ENCODE peak calls at places on chromosomes 5 and 9, in eight cellular contexts. One of them, this sample, is unnamed. For H3K27me3, the result is how much of the 10 kb centered on the place peaks cover.

GRCh38 chr5:8227114-8227513 is 358.2 kb downstream of the MTRR start:
- DNase-seq in IMR-90: no peak
- DNase-seq in heart left ventricle: no peak
- DNase-seq in stomach: no peak
- DNase-seq in tibial artery: no peak
- DNase-seq in body of pancreas: no peak
- DNase-seq in suprapubic skin: no peak
- DNase-seq in Karpas-422: peak
- DNase-seq in this sample: no peak

GRCh38 chr9:93020151-93020550 is 38.4 kb upstream of the SUSD3 start:
- DNase-seq in IMR-90: no peak
- DNase-seq in tibial artery: peak
- DNase-seq in stomach: no peak
- DNase-seq in suprapubic skin: peak
- DNase-seq in Karpas-422: no peak
- DNase-seq in heart left ventricle: no peak
- DNase-seq in body of pancreas: no peak
- DNase-seq in this sample: no peak

GRCh38 chr9:37679649-37680402 is 29.1 kb downstream of the FRMPD1 start:
- DNase-seq in Karpas-422: no peak
- DNase-seq in stomach: no peak
- DNase-seq in heart left ventricle: no peak
- DNase-seq in tibial artery: no peak
- DNase-seq in IMR-90: no peak
- DNase-seq in suprapubic skin: no peak
- DNase-seq in body of pancreas: no peak
- DNase-seq in this sample: no peak

GRCh38 chr9:106718996-106719395 is 144.0 kb upstream of the ZNF462 start:
- DNase-seq in body of pancreas: no peak
- DNase-seq in suprapubic skin: no peak
- DNase-seq in IMR-90: peak
- DNase-seq in heart left ventricle: no peak
- DNase-seq in tibial artery: no peak
- DNase-seq in stomach: no peak
- DNase-seq in Karpas-422: no peak
- DNase-seq in this sample: no peak

GRCh38 chr5:81854915-81855314 is 104.0 kb upstream of the SSBP2 start:
- DNase-seq in stomach: no peak
- DNase-seq in tibial artery: no peak
- DNase-seq in body of pancreas: no peak
- DNase-seq in Karpas-422: no peak
- DNase-seq in suprapubic skin: no peak
- DNase-seq in IMR-90: no peak
- DNase-seq in heart left ventricle: no peak
- DNase-seq in this sample: no peak

GRCh38 chr5:72619251-72619650 is 112.0 kb upstream of the ZNF366 start:
- DNase-seq in suprapubic skin: no peak
- DNase-seq in IMR-90: no peak
- DNase-seq in body of pancreas: no peak
- DNase-seq in tibial artery: no peak
- DNase-seq in Karpas-422: no peak
- DNase-seq in stomach: no peak
- DNase-seq in heart left ventricle: no peak
- DNase-seq in this sample: no peak

GRCh38 chr5:123273984-123274383 is 149.2 kb downstream of the CEP120 start:
- DNase-seq in stomach: no peak
- DNase-seq in heart left ventricle: no peak
- DNase-seq in body of pancreas: no peak
- DNase-seq in Karpas-422: no peak
- DNase-seq in IMR-90: no peak
- DNase-seq in tibial artery: no peak
- DNase-seq in suprapubic skin: no peak
- DNase-seq in this sample: no peak

GRCh38 chr5:106600803-106601202 is 1069.9 kb downstream of the EFNA5 start:
- DNase-seq in stomach: no peak
- DNase-seq in tibial artery: no peak
- DNase-seq in suprapubic skin: no peak
- DNase-seq in IMR-90: no peak
- DNase-seq in body of pancreas: no peak
- DNase-seq in heart left ventricle: no peak
- DNase-seq in Karpas-422: no peak
- DNase-seq in this sample: no peak

GRCh38 chr9:132006657-132007370 is 72.9 kb downstream of the MED27 start:
- DNase-seq in tibial artery: no peak
- DNase-seq in IMR-90: peak
- DNase-seq in Karpas-422: no peak
- DNase-seq in body of pancreas: no peak
- DNase-seq in suprapubic skin: no peak
- DNase-seq in heart left ventricle: no peak
- DNase-seq in stomach: no peak
- DNase-seq in this sample: no peak

GRCh38 chr9:5518061-5518936 is 8.0 kb downstream of the PDCD1LG2 start:
- DNase-seq in body of pancreas: no peak
- DNase-seq in IMR-90: no peak
- DNase-seq in Karpas-422: no peak
- DNase-seq in suprapubic skin: no peak
- DNase-seq in tibial artery: no peak
- DNase-seq in heart left ventricle: no peak
- DNase-seq in stomach: no peak
- DNase-seq in this sample: no peak

GRCh38 chr5:155772009-155772662 is 554.8 kb upstream of the SGCD start:
- DNase-seq in stomach: no peak
- DNase-seq in body of pancreas: no peak
- DNase-seq in heart left ventricle: no peak
- DNase-seq in IMR-90: no peak
- DNase-seq in tibial artery: no peak
- DNase-seq in Karpas-422: no peak
- DNase-seq in suprapubic skin: no peak
- DNase-seq in this sample: no peak

GRCh38 chr5:132297211-132297940 is 3.2 kb downstream of the SLC22A4 start:
- DNase-seq in Karpas-422: no peak
- DNase-seq in heart left ventricle: no peak
- DNase-seq in tibial artery: no peak
- DNase-seq in suprapubic skin: no peak
- DNase-seq in stomach: no peak
- DNase-seq in IMR-90: no peak
- DNase-seq in body of pancreas: no peak
- DNase-seq in this sample: no peak

GRCh38 chr5:172868436-172868923 is 34.4 kb downstream of the ERGIC1 start:
- DNase-seq in heart left ventricle: no peak
- DNase-seq in body of pancreas: no peak
- DNase-seq in tibial artery: no peak
- DNase-seq in IMR-90: peak
- DNase-seq in stomach: no peak
- DNase-seq in suprapubic skin: no peak
- DNase-seq in Karpas-422: no peak
- DNase-seq in this sample: no peak

GRCh38 chr5:105168806-105169205 is 1606.2 kb upstream of the NUDT12 start:
- DNase-seq in tibial artery: no peak
- DNase-seq in Karpas-422: no peak
- DNase-seq in suprapubic skin: no peak
- DNase-seq in body of pancreas: no peak
- DNase-seq in stomach: no peak
- DNase-seq in heart left ventricle: no peak
- DNase-seq in IMR-90: no peak
- DNase-seq in this sample: no peak

GRCh38 chr5:57937025-57937424 is 454.4 kb upstream of the ACTBL2 start:
- DNase-seq in suprapubic skin: no peak
- DNase-seq in IMR-90: peak
- DNase-seq in heart left ventricle: no peak
- DNase-seq in stomach: no peak
- DNase-seq in tibial artery: no peak
- DNase-seq in Karpas-422: no peak
- DNase-seq in body of pancreas: no peak
- DNase-seq in this sample: no peak

GRCh38 chr5:83718195-83718825 is 2.3 kb downstream of the HAPLN1 start:
- DNase-seq in suprapubic skin: no peak
- DNase-seq in stomach: peak
- DNase-seq in IMR-90: peak
- DNase-seq in body of pancreas: peak
- DNase-seq in Karpas-422: peak
- DNase-seq in tibial artery: no peak
- DNase-seq in heart left ventricle: peak
- DNase-seq in this sample: no peak

GRCh38 chr9:134284273-134284672 is 42.0 kb upstream of the RXRA start:
- DNase-seq in heart left ventricle: peak
- DNase-seq in body of pancreas: peak
- DNase-seq in IMR-90: no peak
- DNase-seq in suprapubic skin: no peak
- DNase-seq in Karpas-422: no peak
- DNase-seq in tibial artery: peak
- DNase-seq in stomach: peak
- DNase-seq in this sample: peak

GRCh38 chr9:94697972-94698581 is 28.4 kb upstream of the AOPEP start:
- DNase-seq in body of pancreas: peak
- DNase-seq in tibial artery: no peak
- DNase-seq in suprapubic skin: no peak
- DNase-seq in Karpas-422: no peak
- DNase-seq in heart left ventricle: no peak
- DNase-seq in IMR-90: peak
- DNase-seq in stomach: no peak
- DNase-seq in this sample: no peak

GRCh38 chr5:157648275-157648990 is 3.8 kb downstream of the SOX30 start:
- DNase-seq in heart left ventricle: no peak
- DNase-seq in tibial artery: no peak
- DNase-seq in IMR-90: peak
- DNase-seq in body of pancreas: no peak
- DNase-seq in Karpas-422: peak
- DNase-seq in stomach: no peak
- DNase-seq in suprapubic skin: no peak
- DNase-seq in this sample: no peak

GRCh38 chr5:2797160-2797559 is 45.7 kb upstream of the IRX2 start:
- DNase-seq in Karpas-422: no peak
- DNase-seq in tibial artery: no peak
- DNase-seq in body of pancreas: no peak
- DNase-seq in suprapubic skin: no peak
- DNase-seq in IMR-90: no peak
- DNase-seq in stomach: no peak
- DNase-seq in heart left ventricle: no peak
- DNase-seq in this sample: no peak

GRCh38 chr9:134660407-134660806 is 18.8 kb downstream of the COL5A1 start:
- DNase-seq in tibial artery: no peak
- DNase-seq in suprapubic skin: no peak
- DNase-seq in IMR-90: no peak
- DNase-seq in heart left ventricle: no peak
- DNase-seq in stomach: no peak
- DNase-seq in body of pancreas: no peak
- DNase-seq in Karpas-422: peak
- DNase-seq in this sample: no peak

GRCh38 chr9:109297899-109298298 is 23.0 kb downstream of the EPB41L4B start:
- DNase-seq in body of pancreas: no peak
- DNase-seq in Karpas-422: no peak
- DNase-seq in tibial artery: no peak
- DNase-seq in heart left ventricle: no peak
- DNase-seq in stomach: no peak
- DNase-seq in IMR-90: peak
- DNase-seq in suprapubic skin: no peak
- DNase-seq in this sample: no peak

GRCh38 chr9:96139592-96140251 is 162.3 kb downstream of the HSD17B3 start:
- DNase-seq in body of pancreas: no peak
- DNase-seq in stomach: peak
- DNase-seq in tibial artery: peak
- DNase-seq in IMR-90: peak
- DNase-seq in heart left ventricle: peak
- DNase-seq in suprapubic skin: peak
- DNase-seq in Karpas-422: no peak
- DNase-seq in this sample: no peak

GRCh38 chr5:38447786-38448185 is 108.7 kb downstream of the LIFR start:
- DNase-seq in Karpas-422: no peak
- DNase-seq in stomach: no peak
- DNase-seq in body of pancreas: no peak
- DNase-seq in tibial artery: no peak
- DNase-seq in suprapubic skin: no peak
- DNase-seq in IMR-90: no peak
- DNase-seq in heart left ventricle: peak
- DNase-seq in this sample: peak
- H3K27me3 ChIP-seq in Karpas-422: under half
- H3K27me3 ChIP-seq in stomach: under half
- H3K27me3 ChIP-seq in body of pancreas: under half
- H3K27me3 ChIP-seq in tibial artery: under half
- H3K27me3 ChIP-seq in suprapubic skin: under half
- H3K27me3 ChIP-seq in IMR-90: under half
- H3K27me3 ChIP-seq in heart left ventricle: half or more
- H3K27me3 ChIP-seq in this sample: under half

GRCh38 chr9:21554813-21555212 is 72.7 kb upstream of the IFNE start:
- DNase-seq in heart left ventricle: no peak
- DNase-seq in Karpas-422: no peak
- DNase-seq in suprapubic skin: no peak
- DNase-seq in stomach: no peak
- DNase-seq in tibial artery: no peak
- DNase-seq in body of pancreas: no peak
- DNase-seq in IMR-90: no peak
- DNase-seq in this sample: no peak
- H3K27me3 ChIP-seq in heart left ventricle: half or more
- H3K27me3 ChIP-seq in Karpas-422: under half
- H3K27me3 ChIP-seq in suprapubic skin: under half
- H3K27me3 ChIP-seq in stomach: under half
- H3K27me3 ChIP-seq in tibial artery: under half
- H3K27me3 ChIP-seq in body of pancreas: under half
- H3K27me3 ChIP-seq in IMR-90: under half
- H3K27me3 ChIP-seq in this sample: under half

DNA sequence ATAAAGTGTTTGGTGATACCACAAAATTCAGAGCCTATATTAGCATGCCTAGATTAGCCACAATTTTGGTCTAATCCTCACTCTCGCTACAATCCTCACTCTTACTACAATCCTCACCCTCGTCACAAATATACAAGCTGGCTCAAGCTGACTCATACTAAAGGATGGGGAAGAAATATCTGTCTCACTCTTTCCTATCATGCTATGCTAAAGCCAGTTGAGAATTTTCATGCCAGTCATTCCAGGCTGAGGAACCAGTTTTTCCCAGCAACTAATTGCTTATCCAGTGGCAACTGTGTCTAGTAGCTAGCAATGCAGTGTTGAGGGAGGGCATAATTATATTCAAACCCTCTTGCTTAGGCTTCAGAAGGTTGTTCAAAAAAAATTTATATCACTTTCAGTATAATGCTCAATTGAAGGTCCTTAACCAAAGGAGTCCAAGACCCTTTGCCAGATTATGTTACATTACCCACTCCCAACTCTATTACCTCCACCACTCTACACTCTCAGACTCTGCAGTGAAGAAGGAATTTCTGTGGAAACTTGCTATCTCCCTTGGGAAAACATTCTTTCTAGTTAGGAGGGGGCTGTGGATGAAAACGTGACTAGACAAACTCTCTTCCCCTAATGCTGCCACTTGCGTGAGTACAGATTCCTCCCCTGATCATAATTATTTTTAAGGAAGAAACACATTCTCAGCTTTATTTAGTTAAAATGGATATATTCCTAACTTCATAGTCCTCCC is 810.3 kb upstream of the ACO1 start:
- DNase-seq in body of pancreas: no peak
- DNase-seq in heart left ventricle: no peak
- DNase-seq in IMR-90: no peak
- DNase-seq in stomach: no peak
- DNase-seq in Karpas-422: no peak
- DNase-seq in suprapubic skin: no peak
- DNase-seq in tibial artery: no peak
- DNase-seq in this sample: no peak
- H3K27me3 ChIP-seq in body of pancreas: under half
- H3K27me3 ChIP-seq in heart left ventricle: under half
- H3K27me3 ChIP-seq in IMR-90: under half
- H3K27me3 ChIP-seq in stomach: under half
- H3K27me3 ChIP-seq in Karpas-422: under half
- H3K27me3 ChIP-seq in suprapubic skin: under half
- H3K27me3 ChIP-seq in tibial artery: under half
- H3K27me3 ChIP-seq in this sample: under half

GRCh38 chr5:94802450-94802849 is 184.0 kb downstream of the SLF1 start:
- DNase-seq in stomach: no peak
- DNase-seq in Karpas-422: peak
- DNase-seq in heart left ventricle: no peak
- DNase-seq in suprapubic skin: no peak
- DNase-seq in body of pancreas: no peak
- DNase-seq in IMR-90: peak
- DNase-seq in tibial artery: no peak
- DNase-seq in this sample: no peak
- H3K27me3 ChIP-seq in stomach: under half
- H3K27me3 ChIP-seq in Karpas-422: under half
- H3K27me3 ChIP-seq in heart left ventricle: under half
- H3K27me3 ChIP-seq in suprapubic skin: under half
- H3K27me3 ChIP-seq in body of pancreas: under half
- H3K27me3 ChIP-seq in IMR-90: under half
- H3K27me3 ChIP-seq in tibial artery: under half
- H3K27me3 ChIP-seq in this sample: under half